ENCODE peak calls at places on chromosomes 4 and X, in seven cellular contexts. One of them, this sample, is unnamed.

GRCh38 chr4:183139972-183140570 is 41.0 kb downstream of the WWC2 start:
- DNase-seq in stimulated activated CD4-positive, alpha-beta T cell treated with anti-CD3 and anti-CD28 coated beads, Interleukin-1b, Interleukin-23, amount 100 ng/mL, for 1 hour: no peak
- DNase-seq in neural crest cell: no peak
- DNase-seq in H7: no peak
- DNase-seq in glutamatergic neuron: no peak
- DNase-seq in stimulated activated naive CD4-positive, alpha-beta T cell: no peak
- DNase-seq in nucleus accumbens: no peak
- DNase-seq in this sample: no peak

GRCh38 chr4:26127851-26128337 is 192.9 kb upstream of the RBPJ start:
- DNase-seq in stimulated activated CD4-positive, alpha-beta T cell treated with anti-CD3 and anti-CD28 coated beads, Interleukin-1b, Interleukin-23, amount 100 ng/mL, for 1 hour: no peak
- DNase-seq in H7: no peak
- DNase-seq in nucleus accumbens: no peak
- DNase-seq in neural crest cell: no peak
- DNase-seq in glutamatergic neuron: no peak
- DNase-seq in stimulated activated naive CD4-positive, alpha-beta T cell: no peak
- DNase-seq in this sample: no peak

GRCh38 chr4:48944659-48945290 is 38.2 kb upstream of the OCIAD2 start:
- DNase-seq in nucleus accumbens: no peak
- DNase-seq in neural crest cell: peak; percentile 21
- DNase-seq in stimulated activated naive CD4-positive, alpha-beta T cell: peak; percentile 61
- DNase-seq in glutamatergic neuron: no peak
- DNase-seq in H7: no peak
- DNase-seq in stimulated activated CD4-positive, alpha-beta T cell treated with anti-CD3 and anti-CD28 coated beads, Interleukin-1b, Interleukin-23, amount 100 ng/mL, for 1 hour: peak; percentile 2
- DNase-seq in this sample: no peak

GRCh38 chr4:126779001-126779400 is 853.8 kb upstream of the INTU start:
- DNase-seq in neural crest cell: no peak
- DNase-seq in stimulated activated naive CD4-positive, alpha-beta T cell: no peak
- DNase-seq in H7: no peak
- DNase-seq in nucleus accumbens: no peak
- DNase-seq in stimulated activated CD4-positive, alpha-beta T cell treated with anti-CD3 and anti-CD28 coated beads, Interleukin-1b, Interleukin-23, amount 100 ng/mL, for 1 hour: no peak
- DNase-seq in glutamatergic neuron: no peak
- DNase-seq in this sample: no peak

GRCh38 chr4:92299152-92299551 is 4.6 kb upstream of the GRID2 start:
- DNase-seq in glutamatergic neuron: no peak
- DNase-seq in nucleus accumbens: no peak
- DNase-seq in stimulated activated naive CD4-positive, alpha-beta T cell: no peak
- DNase-seq in stimulated activated CD4-positive, alpha-beta T cell treated with anti-CD3 and anti-CD28 coated beads, Interleukin-1b, Interleukin-23, amount 100 ng/mL, for 1 hour: no peak
- DNase-seq in H7: no peak
- DNase-seq in neural crest cell: no peak
- DNase-seq in this sample: no peak

GRCh38 chr4:29970626-29971025 is 749.5 kb upstream of the PCDH7 start:
- DNase-seq in stimulated activated naive CD4-positive, alpha-beta T cell: no peak
- DNase-seq in glutamatergic neuron: no peak
- DNase-seq in H7: peak; percentile 7
- DNase-seq in neural crest cell: no peak
- DNase-seq in nucleus accumbens: no peak
- DNase-seq in stimulated activated CD4-positive, alpha-beta T cell treated with anti-CD3 and anti-CD28 coated beads, Interleukin-1b, Interleukin-23, amount 100 ng/mL, for 1 hour: no peak
- DNase-seq in this sample: no peak

GRCh38 chrX:134695999-134696398 is 37.7 kb upstream of the PLAC1 start:
- DNase-seq in stimulated activated CD4-positive, alpha-beta T cell treated with anti-CD3 and anti-CD28 coated beads, Interleukin-1b, Interleukin-23, amount 100 ng/mL, for 1 hour: no peak
- DNase-seq in stimulated activated naive CD4-positive, alpha-beta T cell: no peak
- DNase-seq in neural crest cell: no peak
- DNase-seq in H7: no peak
- DNase-seq in nucleus accumbens: no peak
- DNase-seq in glutamatergic neuron: no peak
- DNase-seq in this sample: no peak

GRCh38 chr4:127686656-127687055 is 43.5 kb upstream of the SLC25A31 start:
- DNase-seq in neural crest cell: no peak
- DNase-seq in stimulated activated CD4-positive, alpha-beta T cell treated with anti-CD3 and anti-CD28 coated beads, Interleukin-1b, Interleukin-23, amount 100 ng/mL, for 1 hour: no peak
- DNase-seq in H7: no peak
- DNase-seq in glutamatergic neuron: no peak
- DNase-seq in stimulated activated naive CD4-positive, alpha-beta T cell: no peak
- DNase-seq in nucleus accumbens: no peak
- DNase-seq in this sample: no peak

GRCh38 chr4:40688446-40689095 is 58.9 kb upstream of the RBM47 start:
- DNase-seq in nucleus accumbens: no peak
- DNase-seq in glutamatergic neuron: no peak
- DNase-seq in stimulated activated naive CD4-positive, alpha-beta T cell: no peak
- DNase-seq in stimulated activated CD4-positive, alpha-beta T cell treated with anti-CD3 and anti-CD28 coated beads, Interleukin-1b, Interleukin-23, amount 100 ng/mL, for 1 hour: no peak
- DNase-seq in H7: no peak
- DNase-seq in neural crest cell: no peak
- DNase-seq in this sample: no peak

GRCh38 chr4:157045507-157046127 is 30.3 kb upstream of the GLRB start:
- DNase-seq in nucleus accumbens: no peak
- DNase-seq in neural crest cell: no peak
- DNase-seq in stimulated activated CD4-positive, alpha-beta T cell treated with anti-CD3 and anti-CD28 coated beads, Interleukin-1b, Interleukin-23, amount 100 ng/mL, for 1 hour: no peak
- DNase-seq in stimulated activated naive CD4-positive, alpha-beta T cell: no peak
- DNase-seq in glutamatergic neuron: no peak
- DNase-seq in H7: peak; percentile 52
- DNase-seq in this sample: no peak

GRCh38 chr4:110211007-110211769 is 12.8 kb upstream of the ELOVL6 start:
- DNase-seq in nucleus accumbens: no peak
- DNase-seq in H7: peak; percentile 39
- DNase-seq in neural crest cell: no peak
- DNase-seq in glutamatergic neuron: no peak
- DNase-seq in stimulated activated CD4-positive, alpha-beta T cell treated with anti-CD3 and anti-CD28 coated beads, Interleukin-1b, Interleukin-23, amount 100 ng/mL, for 1 hour: no peak
- DNase-seq in stimulated activated naive CD4-positive, alpha-beta T cell: peak; percentile 52
- DNase-seq in this sample: no peak

GRCh38 chr4:110666030-110666429 is 43.2 kb upstream of the PITX2 start:
- DNase-seq in stimulated activated CD4-positive, alpha-beta T cell treated with anti-CD3 and anti-CD28 coated beads, Interleukin-1b, Interleukin-23, amount 100 ng/mL, for 1 hour: no peak
- DNase-seq in stimulated activated naive CD4-positive, alpha-beta T cell: no peak
- DNase-seq in neural crest cell: no peak
- DNase-seq in H7: no peak
- DNase-seq in glutamatergic neuron: no peak
- DNase-seq in nucleus accumbens: no peak
- DNase-seq in this sample: no peak

GRCh38 chr4:77927991-77928925 is 65.6 kb downstream of the MRPL1 start:
- DNase-seq in neural crest cell: no peak
- DNase-seq in stimulated activated CD4-positive, alpha-beta T cell treated with anti-CD3 and anti-CD28 coated beads, Interleukin-1b, Interleukin-23, amount 100 ng/mL, for 1 hour: no peak
- DNase-seq in nucleus accumbens: no peak
- DNase-seq in H7: no peak
- DNase-seq in glutamatergic neuron: no peak
- DNase-seq in stimulated activated naive CD4-positive, alpha-beta T cell: no peak
- DNase-seq in this sample: no peak

GRCh38 chr4:23241408-23241807 is 548.7 kb downstream of the GBA3 start:
- DNase-seq in stimulated activated naive CD4-positive, alpha-beta T cell: no peak
- DNase-seq in H7: no peak
- DNase-seq in stimulated activated CD4-positive, alpha-beta T cell treated with anti-CD3 and anti-CD28 coated beads, Interleukin-1b, Interleukin-23, amount 100 ng/mL, for 1 hour: no peak
- DNase-seq in glutamatergic neuron: no peak
- DNase-seq in nucleus accumbens: no peak
- DNase-seq in neural crest cell: no peak
- DNase-seq in this sample: no peak

GRCh38 chr4:2096073-2096609 is 37.0 kb downstream of the NAT8L start:
- DNase-seq in neural crest cell: no peak
- DNase-seq in glutamatergic neuron: no peak
- DNase-seq in stimulated activated CD4-positive, alpha-beta T cell treated with anti-CD3 and anti-CD28 coated beads, Interleukin-1b, Interleukin-23, amount 100 ng/mL, for 1 hour: no peak
- DNase-seq in nucleus accumbens: no peak
- DNase-seq in stimulated activated naive CD4-positive, alpha-beta T cell: no peak
- DNase-seq in H7: no peak
- DNase-seq in this sample: no peak

GRCh38 chr4:40448875-40449274 is 113.7 kb downstream of the CHRNA9 start:
- DNase-seq in stimulated activated naive CD4-positive, alpha-beta T cell: no peak
- DNase-seq in neural crest cell: no peak
- DNase-seq in nucleus accumbens: no peak
- DNase-seq in H7: no peak
- DNase-seq in glutamatergic neuron: no peak
- DNase-seq in stimulated activated CD4-positive, alpha-beta T cell treated with anti-CD3 and anti-CD28 coated beads, Interleukin-1b, Interleukin-23, amount 100 ng/mL, for 1 hour: no peak
- DNase-seq in this sample: no peak

GRCh38 chr4:153514001-153514526 is 47.9 kb downstream of the TMEM131L start:
- DNase-seq in glutamatergic neuron: no peak
- DNase-seq in stimulated activated naive CD4-positive, alpha-beta T cell: no peak
- DNase-seq in nucleus accumbens: no peak
- DNase-seq in neural crest cell: no peak
- DNase-seq in stimulated activated CD4-positive, alpha-beta T cell treated with anti-CD3 and anti-CD28 coated beads, Interleukin-1b, Interleukin-23, amount 100 ng/mL, for 1 hour: no peak
- DNase-seq in H7: no peak
- DNase-seq in this sample: no peak

GRCh38 chr4:31791666-31792065 is 1071.5 kb downstream of the PCDH7 start:
- DNase-seq in neural crest cell: no peak
- DNase-seq in glutamatergic neuron: no peak
- DNase-seq in H7: no peak
- DNase-seq in stimulated activated naive CD4-positive, alpha-beta T cell: no peak
- DNase-seq in nucleus accumbens: no peak
- DNase-seq in stimulated activated CD4-positive, alpha-beta T cell treated with anti-CD3 and anti-CD28 coated beads, Interleukin-1b, Interleukin-23, amount 100 ng/mL, for 1 hour: no peak
- DNase-seq in this sample: no peak

GRCh38 chr4:180655886-180656285 is 1587.3 kb upstream of the TENM3 start:
- DNase-seq in stimulated activated naive CD4-positive, alpha-beta T cell: no peak
- DNase-seq in glutamatergic neuron: no peak
- DNase-seq in neural crest cell: no peak
- DNase-seq in nucleus accumbens: no peak
- DNase-seq in H7: no peak
- DNase-seq in stimulated activated CD4-positive, alpha-beta T cell treated with anti-CD3 and anti-CD28 coated beads, Interleukin-1b, Interleukin-23, amount 100 ng/mL, for 1 hour: no peak
- DNase-seq in this sample: no peak

GRCh38 chrX:136607236-136607635 is 40.7 kb upstream of the CD40LG start:
- DNase-seq in stimulated activated CD4-positive, alpha-beta T cell treated with anti-CD3 and anti-CD28 coated beads, Interleukin-1b, Interleukin-23, amount 100 ng/mL, for 1 hour: no peak
- DNase-seq in neural crest cell: no peak
- DNase-seq in stimulated activated naive CD4-positive, alpha-beta T cell: no peak
- DNase-seq in nucleus accumbens: no peak
- DNase-seq in glutamatergic neuron: no peak
- DNase-seq in H7: no peak
- DNase-seq in this sample: no peak

GRCh38 chr4:152795891-152796290 is 16.1 kb downstream of the ARFIP1 start:
- DNase-seq in neural crest cell: no peak
- DNase-seq in stimulated activated naive CD4-positive, alpha-beta T cell: no peak
- DNase-seq in nucleus accumbens: no peak
- DNase-seq in stimulated activated CD4-positive, alpha-beta T cell treated with anti-CD3 and anti-CD28 coated beads, Interleukin-1b, Interleukin-23, amount 100 ng/mL, for 1 hour: no peak
- DNase-seq in glutamatergic neuron: no peak
- DNase-seq in H7: no peak
- DNase-seq in this sample: no peak

GRCh38 chr4:104490770-104491395 is 3.8 kb downstream of the CXXC4 start:
- DNase-seq in neural crest cell: peak; percentile 52
- DNase-seq in stimulated activated naive CD4-positive, alpha-beta T cell: peak; percentile 45
- DNase-seq in stimulated activated CD4-positive, alpha-beta T cell treated with anti-CD3 and anti-CD28 coated beads, Interleukin-1b, Interleukin-23, amount 100 ng/mL, for 1 hour: peak; percentile 14
- DNase-seq in H7: peak; percentile 30
- DNase-seq in nucleus accumbens: peak; percentile 81
- DNase-seq in glutamatergic neuron: peak; percentile 84
- DNase-seq in this sample: peak; percentile 74

GRCh38 chrX:70168238-70169188 is 8.8 kb upstream of the DGAT2L6 start:
- DNase-seq in glutamatergic neuron: no peak
- DNase-seq in stimulated activated CD4-positive, alpha-beta T cell treated with anti-CD3 and anti-CD28 coated beads, Interleukin-1b, Interleukin-23, amount 100 ng/mL, for 1 hour: no peak
- DNase-seq in neural crest cell: no peak
- DNase-seq in nucleus accumbens: peak; percentile 13
- DNase-seq in stimulated activated naive CD4-positive, alpha-beta T cell: no peak
- DNase-seq in H7: peak; percentile 36
- DNase-seq in this sample: peak; percentile 39

GRCh38 chr4:88378691-88379559 is at the start of gene HERC6:
- DNase-seq in glutamatergic neuron: peak; percentile 79
- DNase-seq in neural crest cell: peak; percentile 61
- DNase-seq in stimulated activated naive CD4-positive, alpha-beta T cell: peak; percentile 82
- DNase-seq in nucleus accumbens: peak; percentile 60
- DNase-seq in H7: peak; percentile 77
- DNase-seq in stimulated activated CD4-positive, alpha-beta T cell treated with anti-CD3 and anti-CD28 coated beads, Interleukin-1b, Interleukin-23, amount 100 ng/mL, for 1 hour: peak; percentile 32
- DNase-seq in this sample: peak; percentile 76

GRCh38 chr4:66591968-66592367 is 921.7 kb upstream of the EPHA5 start:
- DNase-seq in neural crest cell: no peak
- DNase-seq in stimulated activated CD4-positive, alpha-beta T cell treated with anti-CD3 and anti-CD28 coated beads, Interleukin-1b, Interleukin-23, amount 100 ng/mL, for 1 hour: no peak
- DNase-seq in glutamatergic neuron: no peak
- DNase-seq in stimulated activated naive CD4-positive, alpha-beta T cell: no peak
- DNase-seq in nucleus accumbens: no peak
- DNase-seq in H7: no peak
- DNase-seq in this sample: no peak

GRCh38 chr4:7905461-7905915 is 34.2 kb downstream of the AFAP1 start:
- DNase-seq in stimulated activated CD4-positive, alpha-beta T cell treated with anti-CD3 and anti-CD28 coated beads, Interleukin-1b, Interleukin-23, amount 100 ng/mL, for 1 hour: no peak
- DNase-seq in glutamatergic neuron: no peak
- DNase-seq in stimulated activated naive CD4-positive, alpha-beta T cell: no peak
- DNase-seq in nucleus accumbens: no peak
- DNase-seq in neural crest cell: no peak
- DNase-seq in H7: no peak
- DNase-seq in this sample: no peak

GRCh38 chrX:1105671-1106419 is 106.6 kb downstream of the CRLF2 start:
- DNase-seq in stimulated activated naive CD4-positive, alpha-beta T cell: no peak
- DNase-seq in nucleus accumbens: no peak
- DNase-seq in H7: peak; percentile 24
- DNase-seq in glutamatergic neuron: no peak
- DNase-seq in stimulated activated CD4-positive, alpha-beta T cell treated with anti-CD3 and anti-CD28 coated beads, Interleukin-1b, Interleukin-23, amount 100 ng/mL, for 1 hour: no peak
- DNase-seq in neural crest cell: no peak
- DNase-seq in this sample: no peak

GRCh38 chr4:10667651-10668341 is 16.8 kb downstream of the CLNK start:
- DNase-seq in stimulated activated naive CD4-positive, alpha-beta T cell: no peak
- DNase-seq in neural crest cell: no peak
- DNase-seq in glutamatergic neuron: peak; percentile 33
- DNase-seq in stimulated activated CD4-positive, alpha-beta T cell treated with anti-CD3 and anti-CD28 coated beads, Interleukin-1b, Interleukin-23, amount 100 ng/mL, for 1 hour: no peak
- DNase-seq in nucleus accumbens: no peak
- DNase-seq in H7: no peak
- DNase-seq in this sample: no peak

GRCh38 chr4:175560628-175561027 is 251.4 kb downstream of the GPM6A start:
- DNase-seq in glutamatergic neuron: no peak
- DNase-seq in H7: no peak
- DNase-seq in stimulated activated CD4-positive, alpha-beta T cell treated with anti-CD3 and anti-CD28 coated beads, Interleukin-1b, Interleukin-23, amount 100 ng/mL, for 1 hour: no peak
- DNase-seq in neural crest cell: no peak
- DNase-seq in nucleus accumbens: no peak
- DNase-seq in stimulated activated naive CD4-positive, alpha-beta T cell: no peak
- DNase-seq in this sample: no peak

GRCh38 chr4:37434469-37434868 is 189.9 kb downstream of the NWD2 start:
- DNase-seq in stimulated activated CD4-positive, alpha-beta T cell treated with anti-CD3 and anti-CD28 coated beads, Interleukin-1b, Interleukin-23, amount 100 ng/mL, for 1 hour: no peak
- DNase-seq in stimulated activated naive CD4-positive, alpha-beta T cell: no peak
- DNase-seq in neural crest cell: no peak
- DNase-seq in nucleus accumbens: no peak
- DNase-seq in H7: peak; percentile 16
- DNase-seq in glutamatergic neuron: no peak
- DNase-seq in this sample: no peak

GRCh38 chr4:85402371-85402770 is 72.6 kb upstream of the ARHGAP24 start:
- DNase-seq in stimulated activated naive CD4-positive, alpha-beta T cell: no peak
- DNase-seq in H7: no peak
- DNase-seq in glutamatergic neuron: no peak
- DNase-seq in neural crest cell: no peak
- DNase-seq in nucleus accumbens: no peak
- DNase-seq in stimulated activated CD4-positive, alpha-beta T cell treated with anti-CD3 and anti-CD28 coated beads, Interleukin-1b, Interleukin-23, amount 100 ng/mL, for 1 hour: no peak
- DNase-seq in this sample: no peak

GRCh38 chrX:21723097-21723496 is 34.8 kb downstream of the SMPX start:
- DNase-seq in glutamatergic neuron: no peak
- DNase-seq in neural crest cell: no peak
- DNase-seq in stimulated activated naive CD4-positive, alpha-beta T cell: no peak
- DNase-seq in nucleus accumbens: no peak
- DNase-seq in H7: no peak
- DNase-seq in stimulated activated CD4-positive, alpha-beta T cell treated with anti-CD3 and anti-CD28 coated beads, Interleukin-1b, Interleukin-23, amount 100 ng/mL, for 1 hour: no peak
- DNase-seq in this sample: no peak

GRCh38 chr4:13656569-13656988 is 29.1 kb upstream of the BOD1L1 start:
- DNase-seq in stimulated activated naive CD4-positive, alpha-beta T cell: peak; percentile 73
- DNase-seq in glutamatergic neuron: peak; percentile 50
- DNase-seq in neural crest cell: peak; percentile 62
- DNase-seq in stimulated activated CD4-positive, alpha-beta T cell treated with anti-CD3 and anti-CD28 coated beads, Interleukin-1b, Interleukin-23, amount 100 ng/mL, for 1 hour: peak; percentile 18
- DNase-seq in H7: peak; percentile 61
- DNase-seq in nucleus accumbens: peak; percentile 13
- DNase-seq in this sample: peak; percentile 74

GRCh38 chr4:113950207-113950606 is 29.2 kb downstream of the ARSJ start:
- DNase-seq in neural crest cell: no peak
- DNase-seq in stimulated activated CD4-positive, alpha-beta T cell treated with anti-CD3 and anti-CD28 coated beads, Interleukin-1b, Interleukin-23, amount 100 ng/mL, for 1 hour: no peak
- DNase-seq in nucleus accumbens: no peak
- DNase-seq in glutamatergic neuron: no peak
- DNase-seq in H7: no peak
- DNase-seq in stimulated activated naive CD4-positive, alpha-beta T cell: no peak
- DNase-seq in this sample: no peak

GRCh38 chr4:2905544-2905943 is 57.7 kb downstream of the NOP14 start:
- DNase-seq in H7: no peak
- DNase-seq in neural crest cell: no peak
- DNase-seq in nucleus accumbens: no peak
- DNase-seq in stimulated activated CD4-positive, alpha-beta T cell treated with anti-CD3 and anti-CD28 coated beads, Interleukin-1b, Interleukin-23, amount 100 ng/mL, for 1 hour: no peak
- DNase-seq in glutamatergic neuron: no peak
- DNase-seq in stimulated activated naive CD4-positive, alpha-beta T cell: no peak
- DNase-seq in this sample: no peak

GRCh38 chr4:11480683-11481082 is 52.0 kb upstream of the HS3ST1 start:
- DNase-seq in H7: no peak
- DNase-seq in neural crest cell: no peak
- DNase-seq in stimulated activated naive CD4-positive, alpha-beta T cell: peak; percentile 18
- DNase-seq in nucleus accumbens: no peak
- DNase-seq in glutamatergic neuron: no peak
- DNase-seq in stimulated activated CD4-positive, alpha-beta T cell treated with anti-CD3 and anti-CD28 coated beads, Interleukin-1b, Interleukin-23, amount 100 ng/mL, for 1 hour: no peak
- DNase-seq in this sample: no peak

GRCh38 chr4:74320559-74321118 is 12.4 kb downstream of the EPGN start:
- DNase-seq in nucleus accumbens: peak; percentile 30
- DNase-seq in glutamatergic neuron: no peak
- DNase-seq in neural crest cell: no peak
- DNase-seq in stimulated activated CD4-positive, alpha-beta T cell treated with anti-CD3 and anti-CD28 coated beads, Interleukin-1b, Interleukin-23, amount 100 ng/mL, for 1 hour: no peak
- DNase-seq in H7: peak; percentile 10
- DNase-seq in stimulated activated naive CD4-positive, alpha-beta T cell: peak; percentile 17
- DNase-seq in this sample: peak; percentile 39

GRCh38 chr4:133152330-133152791 is 3.3 kb downstream of the PCDH10 start:
- DNase-seq in nucleus accumbens: no peak
- DNase-seq in H7: no peak
- DNase-seq in neural crest cell: peak; percentile 4
- DNase-seq in stimulated activated CD4-positive, alpha-beta T cell treated with anti-CD3 and anti-CD28 coated beads, Interleukin-1b, Interleukin-23, amount 100 ng/mL, for 1 hour: no peak
- DNase-seq in stimulated activated naive CD4-positive, alpha-beta T cell: no peak
- DNase-seq in glutamatergic neuron: peak; percentile 34
- DNase-seq in this sample: no peak